ENCODE peak calls at places on chromosome 4, in ten cellular contexts. Z is transverse colon, P is tibial nerve, F is SK-N-SH, E is stomach, C is A549, W is ovary, S is esophagus muscularis mucosa, H is H1, G is upper lobe of left lung. O is an unnamed sample.

GRCh38 chr4:878796-879729 is 53.1 kb downstream of the GAK start:
- DNase-seq in P (no peak), W (no peak), H (no peak), E (no peak), G (no peak), S (no peak), Z (no peak), F (no peak), C (no peak), O (no peak)

GRCh38 chr4:174563399-174563798 is 41.1 kb upstream of the HPGD start:
- DNase-seq in H (no peak), G (no peak), P (no peak), Z (no peak), E (no peak), W (no peak), C (no peak), S (no peak), F (no peak), O (no peak)

GRCh38 chr4:7739077-7739917 is 200.4 kb downstream of the AFAP1 start:
- DNase-seq in S (no peak), G (no peak), C (no peak), P (no peak), F (no peak), H (no peak), E (no peak), Z (no peak), W (no peak), O (no peak)

GRCh38 chr4:8076023-8076422 is 82.6 kb downstream of the ABLIM2 start:
- DNase-seq in H (no peak), E (no peak), S (no peak), G (no peak), C (no peak), Z (no peak), W (no peak), F (no peak), P (no peak), O (no peak)

GRCh38 chr4:159267940-159268327 is 165.1 kb downstream of the RAPGEF2 start:
- DNase-seq in G (no peak), C (no peak), Z (no peak), S (no peak), P (no peak), E (no peak), W (no peak), H (no peak), F (no peak), O (no peak)

GRCh38 chr4:3204021-3204431 is 44.9 kb upstream of the MSANTD1 start:
- DNase-seq in E (peak), W (peak), F (no peak), Z (peak), S (peak), H (no peak), G (no peak), C (no peak), P (no peak), O (peak)

GRCh38 chr4:81465668-81466357 is 5.9 kb downstream of the RASGEF1B start:
- DNase-seq in G (no peak), Z (no peak), W (no peak), S (no peak), H (no peak), C (no peak), P (no peak), E (no peak), F (no peak), O (no peak)

GRCh38 chr4:6362243-6362885 is 92.7 kb downstream of the WFS1 start:
- DNase-seq in H (no peak), P (no peak), G (no peak), S (no peak), E (no peak), F (peak), C (peak), W (no peak), Z (no peak), O (no peak)

GRCh38 chr4:98657531-98658286 is 702 bp downstream of the TSPAN5 start:
- DNase-seq in Z (peak), F (peak), S (no peak), P (no peak), C (peak), W (no peak), G (peak), E (no peak), H (peak), O (no peak)

GRCh38 chr4:91127891-91128290 is 1000.7 kb downstream of the CCSER1 start:
- DNase-seq in W (no peak), H (no peak), C (no peak), F (no peak), Z (no peak), G (no peak), S (no peak), P (no peak), E (no peak), O (no peak)

GRCh38 chr4:139817657-139818452 is 152.2 kb downstream of the MGST2 start:
- DNase-seq in S (no peak), E (no peak), P (no peak), H (no peak), G (no peak), C (no peak), W (peak), Z (no peak), F (no peak), O (no peak)

GRCh38 chr4:1559896-1560650 is 124.0 kb downstream of the FAM53A start:
- DNase-seq in C (no peak), Z (no peak), S (no peak), F (no peak), W (no peak), G (no peak), E (no peak), P (no peak), H (no peak), O (no peak)

GRCh38 chr4:41169256-41169655 is 45.1 kb downstream of the APBB2 start:
- DNase-seq in E (no peak), Z (no peak), G (no peak), P (no peak), C (no peak), F (no peak), H (no peak), W (no peak), S (no peak), O (no peak)
- TF ChIP-seq EP300 in E (no peak), Z (no peak), G (no peak), P (no peak), C (no peak), F (no peak), H (no peak), W (no peak), S (no peak), O (no peak)

DNA sequence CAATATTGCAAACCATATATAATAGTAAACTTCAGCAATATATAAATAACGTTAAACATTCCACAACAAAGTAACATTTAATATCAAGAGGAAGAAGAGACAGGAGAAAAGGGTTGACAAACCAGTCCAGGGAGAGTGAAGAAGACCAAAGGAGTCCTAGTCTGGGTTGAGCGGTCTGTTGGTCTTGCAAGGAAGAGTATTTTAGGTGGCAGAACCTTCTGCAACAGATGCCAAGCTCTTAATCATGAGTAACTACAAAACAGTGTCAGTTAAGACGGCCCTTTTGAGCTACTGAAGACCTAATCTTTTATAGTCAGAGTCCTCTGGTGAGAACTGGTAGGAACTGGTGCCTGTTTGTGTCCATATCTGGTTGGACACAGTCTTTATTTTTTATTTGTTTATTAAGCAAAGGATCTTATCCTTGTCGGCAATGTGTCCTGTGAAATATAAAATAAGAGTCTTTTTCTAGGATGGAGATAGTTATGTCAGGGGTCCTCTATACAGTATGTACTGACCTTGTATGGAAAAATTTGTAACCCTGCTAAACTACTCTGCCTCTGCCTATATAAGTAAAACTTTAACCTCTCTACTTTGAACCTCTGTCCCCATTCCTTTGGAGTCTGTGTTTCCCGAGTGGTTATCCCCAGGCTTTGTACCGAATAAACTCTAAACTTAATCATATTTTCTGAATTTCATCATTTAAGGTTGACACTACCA is 47.2 kb downstream of the FAM13A start:
- DNase-seq in S (no peak), G (no peak), F (no peak), Z (no peak), H (no peak), C (no peak), E (no peak), W (no peak), P (no peak), O (no peak)
- H3K27ac ChIP-seq in S (no peak), G (no peak), F (no peak), Z (peak), H (no peak), C (peak), E (no peak), W (no peak), P (no peak), O (no peak)

GRCh38 chr4:83644677-83645639 is 109.0 kb downstream of the GPAT3 start:
- DNase-seq in Z (no peak), W (no peak), P (peak), S (no peak), F (peak), H (no peak), C (peak), G (no peak), E (no peak), O (no peak)
- TF ChIP-seq EP300 in Z (no peak), W (no peak), P (no peak), S (no peak), F (no peak), H (no peak), C (no peak), G (no peak), E (no peak), O (no peak)

GRCh38 chr4:101104264-101105052 is 242.9 kb downstream of the PPP3CA start:
- DNase-seq in F (no peak), C (no peak), G (no peak), H (no peak), P (no peak), Z (no peak), W (no peak), S (no peak), E (no peak), O (no peak)
- H3K27ac ChIP-seq in F (peak), C (no peak), G (no peak), H (no peak), P (no peak), Z (peak), W (no peak), S (no peak), E (no peak), O (peak)

DNA sequence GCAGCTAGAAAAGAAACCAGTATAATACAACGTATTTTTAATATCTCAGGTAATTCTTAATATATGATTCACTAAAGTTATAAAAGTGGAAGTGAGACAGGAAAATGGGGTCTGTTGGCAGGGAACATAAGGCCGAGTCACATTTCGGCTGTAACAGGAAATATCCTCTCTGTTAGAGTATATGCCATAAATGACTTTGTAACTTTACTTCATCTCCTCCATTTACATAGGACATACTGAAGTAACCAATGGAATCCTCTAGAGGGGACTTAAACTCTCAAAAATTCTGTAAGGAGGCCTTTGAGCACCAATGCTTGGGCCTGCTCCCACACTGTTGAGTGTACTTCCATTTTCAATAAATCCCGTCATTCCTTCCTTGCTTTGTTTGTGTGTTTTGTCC is 71.3 kb downstream of the ANKRD17 start:
- DNase-seq in E (no peak), F (no peak), H (no peak), P (no peak), S (no peak), G (no peak), C (peak), Z (no peak), W (no peak), O (no peak)
- TF ChIP-seq EP300 in E (no peak), F (no peak), H (no peak), P (no peak), S (no peak), G (no peak), C (no peak), Z (no peak), W (no peak), O (no peak)

GRCh38 chr4:114263233-114263632 is 283.8 kb upstream of the ARSJ start:
- DNase-seq in F (no peak), E (no peak), G (no peak), C (no peak), H (no peak), W (no peak), P (no peak), Z (no peak), S (no peak), O (no peak)
- H3K27ac ChIP-seq in F (no peak), E (no peak), G (no peak), C (no peak), H (no peak), W (no peak), P (no peak), Z (no peak), S (no peak), O (no peak)

DNA sequence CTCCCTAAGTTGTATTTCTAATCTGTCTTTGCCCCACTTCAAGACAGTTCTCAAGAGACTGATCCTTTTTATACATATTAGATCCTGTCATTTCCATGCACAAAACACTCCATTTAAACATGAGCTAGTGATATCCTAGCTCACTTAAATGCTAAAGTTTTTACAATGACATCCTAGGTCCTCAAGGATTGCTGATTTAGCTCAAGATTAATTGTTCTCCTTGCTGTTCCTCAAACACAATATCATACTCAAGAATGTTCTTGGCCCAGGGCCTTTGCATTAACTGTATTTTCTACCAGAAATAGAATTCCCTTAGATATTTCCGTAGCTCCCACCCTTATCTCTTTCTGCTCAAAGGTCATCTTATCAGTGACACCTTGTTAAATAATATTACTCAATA is 270.0 kb downstream of the GALNTL6 start:
- DNase-seq in E (no peak), C (no peak), Z (no peak), F (no peak), P (no peak), W (no peak), G (no peak), H (no peak), S (no peak), O (no peak)
- TF ChIP-seq EP300 in E (no peak), C (no peak), Z (no peak), F (no peak), P (no peak), W (no peak), G (no peak), H (no peak), S (no peak), O (no peak)